ENCODE peak calls at places on chromosome 14, in four cellular contexts. A is sigmoid colon, D is K562, J is stomach. E is an unnamed sample. For H3K4me1, the result is how much of the 10 kb centered on the place peaks cover.

GRCh38 chr14:64508215-64508776 is 3.7 kb downstream of the ZBTB1 start:
- DNase-seq in A (no peak), D (no peak), J (no peak), E (no peak)

GRCh38 chr14:59020382-59020781 is 168.1 kb upstream of the DAAM1 start:
- DNase-seq in A (no peak), D (no peak), J (no peak), E (no peak)

GRCh38 chr14:66501592-66501991 is 6.4 kb upstream of the GPHN start:
- DNase-seq in J (no peak), A (no peak), D (no peak), E (no peak)

GRCh38 chr14:91496790-91497189 is 13.3 kb downstream of the PPP4R3A start:
- DNase-seq in D (no peak), J (no peak), A (no peak), E (no peak)

GRCh38 chr14:94038921-94039629 is 12.9 kb downstream of the OTUB2 start:
- DNase-seq in D (no peak), A (no peak), J (no peak), E (no peak)

GRCh38 chr14:105292810-105293711 is 7.7 kb downstream of the BRF1 start:
- DNase-seq in D (no peak), J (no peak), A (no peak), E (no peak)

GRCh38 chr14:105203057-105203494 is 22.0 kb upstream of the NUDT14 start:
- DNase-seq in D (peak), A (peak), J (peak), E (peak)

GRCh38 chr14:39219075-39219499 is 14.6 kb upstream of the MIA2 start:
- DNase-seq in J (no peak), A (no peak), D (no peak), E (no peak)

GRCh38 chr14:99966912-99967311 is 98.3 kb upstream of the EVL start:
- DNase-seq in D (no peak), A (peak), J (no peak), E (no peak)

GRCh38 chr14:23610090-23610814 is 25.9 kb upstream of the DHRS2 start:
- DNase-seq in D (no peak), J (no peak), A (no peak), E (no peak)

GRCh38 chr14:89067293-89067972 is 243.0 kb downstream of the TTC8 start:
- DNase-seq in J (no peak), A (no peak), D (no peak), E (no peak)

GRCh38 chr14:89428556-89429196 is 11.6 kb upstream of the FOXN3 start:
- DNase-seq in D (no peak), J (no peak), A (peak), E (peak)

DNA sequence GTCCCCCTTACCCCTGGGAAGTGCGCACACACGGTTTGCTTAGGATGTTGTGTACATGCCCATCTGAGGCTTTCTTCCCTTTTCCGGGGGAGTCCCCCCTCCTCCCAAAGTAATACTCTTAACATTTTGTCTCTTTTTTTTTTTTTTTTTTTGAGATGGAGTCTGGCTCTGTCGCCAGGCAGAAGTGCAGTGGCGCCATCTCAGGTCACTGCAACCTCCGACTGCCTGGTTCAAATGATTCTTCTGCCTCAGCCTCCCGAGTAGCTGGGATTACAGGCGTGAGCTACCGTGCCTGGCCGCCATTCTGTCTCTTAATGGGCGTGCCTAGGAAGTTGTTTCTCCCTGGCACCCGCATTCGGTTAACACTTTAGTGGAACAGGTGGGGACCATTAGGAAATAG is 4.5 kb upstream of the GMFB start:
- DNase-seq in J (no peak), A (no peak), D (no peak), E (no peak)
- TF ChIP-seq POLR2AphosphoS5 in J (no peak), A (no peak), D (no peak), E (no peak)

GRCh38 chr14:21102472-21103164 is 1.8 kb downstream of the TMEM253 start:
- DNase-seq in D (peak), A (no peak), J (no peak), E (no peak)

GRCh38 chr14:21103710-21104447 is 3.0 kb downstream of the TMEM253 start:
- DNase-seq in A (peak), D (peak), J (peak), E (peak)

GRCh38 chr14:21104448-21105060 is 3.7 kb downstream of the TMEM253 start:
- DNase-seq in A (peak), D (peak), J (peak), E (peak)

GRCh38 chr14:21101802-21102413 is 1.0 kb downstream of the TMEM253 start:
- DNase-seq in J (no peak), A (no peak), D (peak), E (no peak)

DNA sequence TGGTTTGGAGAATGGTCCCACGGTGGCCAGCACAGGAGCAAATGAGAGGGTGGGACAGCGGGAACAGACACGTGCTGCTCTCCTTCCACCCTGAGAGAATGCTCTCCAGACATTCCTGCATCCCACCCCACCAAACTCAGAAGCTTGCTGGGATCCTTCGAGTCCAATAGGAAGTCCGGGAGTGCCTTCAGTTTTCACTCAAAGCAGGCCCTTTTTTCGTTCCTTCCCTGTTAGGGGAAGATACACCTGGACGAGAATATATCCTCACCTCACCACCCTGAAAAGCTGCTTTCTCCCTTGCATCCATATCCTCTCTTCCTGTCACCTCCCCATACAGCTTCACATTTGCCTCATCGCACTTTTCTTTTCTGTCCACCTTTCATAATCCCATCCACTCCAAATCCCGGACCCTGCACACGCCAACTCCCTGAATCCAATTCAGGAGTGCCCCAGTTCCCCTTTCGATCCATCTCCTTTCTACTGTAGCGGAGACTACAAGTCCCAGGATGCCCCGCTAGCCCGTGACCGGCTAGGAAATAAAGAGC is 2.4 kb downstream of the TMEM253 start:
- DNase-seq in D (no peak), J (no peak), A (no peak), E (no peak)
- H3K4me1 ChIP-seq in D (half or more), J (under half), A (half or more), E (under half)

DNA sequence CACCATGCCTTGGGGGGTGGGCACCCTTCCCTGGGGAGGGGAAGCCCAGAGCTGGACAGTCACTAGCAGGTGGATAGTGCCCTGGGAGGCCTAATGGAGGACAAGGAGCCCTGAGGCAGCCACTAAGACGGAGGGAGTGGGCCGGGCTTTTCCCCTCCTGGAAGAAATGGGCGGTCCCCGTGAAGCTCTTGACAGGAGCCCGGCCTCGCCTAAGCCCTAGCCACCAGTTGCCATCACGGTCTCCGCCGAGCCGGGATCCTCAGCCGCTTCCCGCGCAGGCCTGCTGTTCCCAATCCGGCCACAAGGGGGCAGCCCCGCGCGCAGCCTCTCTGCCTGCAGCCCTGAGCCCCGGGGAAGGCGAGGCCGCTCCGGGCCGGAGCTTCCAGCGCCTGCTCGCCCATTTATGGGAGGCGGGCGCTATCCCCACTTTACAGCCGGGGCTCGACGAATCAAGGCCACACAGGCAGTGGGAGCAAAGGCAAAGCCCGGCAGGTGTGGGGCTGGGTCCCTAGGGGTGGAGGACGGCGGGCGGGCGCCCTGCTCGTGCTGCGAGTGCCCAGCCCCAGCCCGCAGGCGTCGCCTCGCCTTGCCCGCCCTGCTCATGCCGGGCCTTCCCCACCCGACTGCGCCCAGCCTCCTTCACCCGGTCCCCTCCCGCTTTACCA is 61.5 kb downstream of the LGMN start:
- DNase-seq in J (peak), D (peak), A (peak), E (peak)
- H3K4me3 ChIP-seq in J (peak), D (no peak), A (peak), E (peak)

GRCh38 chr14:49598479-49599301 is at the start of gene LRR1:
- DNase-seq in D (peak), J (peak), A (peak), E (peak)
- TF ChIP-seq POLR2AphosphoS5 in D (peak), J (peak), A (peak), E (peak)